ENCODE peak calls at places on chromosomes 3 and 15, in five cellular contexts. One of them, this sample, is unnamed.

GRCh38 chr15:73483053-73483452 is 40.1 kb downstream of the REC114 start:
- DNase-seq in nephron progenitor cell: no peak
- DNase-seq in G401: no peak
- DNase-seq in activated T-helper 1 cell treated with anti-CD3 and anti-CD28 coated beads, Interleukin-12 subunit alpha, Interleukin-12 subunit beta, Interleukin-2, Interleukin-4 antibody, amounts not matched to agents 30 ng/mL and 10 ng/mL and 1 ng/mL, durations not matched to agents 14 hours and 24 hours and 36 hours: no peak
- DNase-seq in tibial nerve: no peak
- DNase-seq in this sample: no peak

GRCh38 chr3:185439745-185440466 is 58.9 kb downstream of the TMEM41A start:
- DNase-seq in G401: peak; percentile 54
- DNase-seq in activated T-helper 1 cell treated with anti-CD3 and anti-CD28 coated beads, Interleukin-12 subunit alpha, Interleukin-12 subunit beta, Interleukin-2, Interleukin-4 antibody, amounts not matched to agents 30 ng/mL and 10 ng/mL and 1 ng/mL, durations not matched to agents 14 hours and 24 hours and 36 hours: no peak
- DNase-seq in tibial nerve: no peak
- DNase-seq in nephron progenitor cell: no peak
- DNase-seq in this sample: peak; percentile 63

GRCh38 chr3:184757010-184757651 is 45.3 kb upstream of the MAGEF1 start:
- DNase-seq in nephron progenitor cell: peak; percentile 45
- DNase-seq in tibial nerve: peak; percentile 37
- DNase-seq in activated T-helper 1 cell treated with anti-CD3 and anti-CD28 coated beads, Interleukin-12 subunit alpha, Interleukin-12 subunit beta, Interleukin-2, Interleukin-4 antibody, amounts not matched to agents 30 ng/mL and 10 ng/mL and 1 ng/mL, durations not matched to agents 14 hours and 24 hours and 36 hours: no peak
- DNase-seq in G401: no peak
- DNase-seq in this sample: peak; percentile 85

GRCh38 chr15:79820820-79821219 is 76.0 kb downstream of the MTHFS start:
- DNase-seq in tibial nerve: no peak
- DNase-seq in G401: no peak
- DNase-seq in activated T-helper 1 cell treated with anti-CD3 and anti-CD28 coated beads, Interleukin-12 subunit alpha, Interleukin-12 subunit beta, Interleukin-2, Interleukin-4 antibody, amounts not matched to agents 30 ng/mL and 10 ng/mL and 1 ng/mL, durations not matched to agents 14 hours and 24 hours and 36 hours: no peak
- DNase-seq in nephron progenitor cell: no peak
- DNase-seq in this sample: no peak

GRCh38 chr3:108301695-108302404 is 5.5 kb downstream of the HHLA2 start:
- DNase-seq in G401: no peak
- DNase-seq in activated T-helper 1 cell treated with anti-CD3 and anti-CD28 coated beads, Interleukin-12 subunit alpha, Interleukin-12 subunit beta, Interleukin-2, Interleukin-4 antibody, amounts not matched to agents 30 ng/mL and 10 ng/mL and 1 ng/mL, durations not matched to agents 14 hours and 24 hours and 36 hours: no peak
- DNase-seq in nephron progenitor cell: no peak
- DNase-seq in tibial nerve: no peak
- DNase-seq in this sample: no peak

GRCh38 chr15:73658645-73659044 is 25.5 kb upstream of the NPTN start:
- DNase-seq in activated T-helper 1 cell treated with anti-CD3 and anti-CD28 coated beads, Interleukin-12 subunit alpha, Interleukin-12 subunit beta, Interleukin-2, Interleukin-4 antibody, amounts not matched to agents 30 ng/mL and 10 ng/mL and 1 ng/mL, durations not matched to agents 14 hours and 24 hours and 36 hours: no peak
- DNase-seq in G401: no peak
- DNase-seq in tibial nerve: no peak
- DNase-seq in nephron progenitor cell: no peak
- DNase-seq in this sample: no peak

GRCh38 chr3:60456180-60456579 is 795.1 kb downstream of the FHIT start:
- DNase-seq in G401: no peak
- DNase-seq in tibial nerve: no peak
- DNase-seq in activated T-helper 1 cell treated with anti-CD3 and anti-CD28 coated beads, Interleukin-12 subunit alpha, Interleukin-12 subunit beta, Interleukin-2, Interleukin-4 antibody, amounts not matched to agents 30 ng/mL and 10 ng/mL and 1 ng/mL, durations not matched to agents 14 hours and 24 hours and 36 hours: no peak
- DNase-seq in nephron progenitor cell: no peak
- DNase-seq in this sample: no peak

GRCh38 chr3:150721285-150722130 is 17.8 kb upstream of the ERICH6 start:
- DNase-seq in tibial nerve: no peak
- DNase-seq in activated T-helper 1 cell treated with anti-CD3 and anti-CD28 coated beads, Interleukin-12 subunit alpha, Interleukin-12 subunit beta, Interleukin-2, Interleukin-4 antibody, amounts not matched to agents 30 ng/mL and 10 ng/mL and 1 ng/mL, durations not matched to agents 14 hours and 24 hours and 36 hours: no peak
- DNase-seq in nephron progenitor cell: peak; percentile 17
- DNase-seq in G401: peak; percentile 80
- DNase-seq in this sample: peak; percentile 77

GRCh38 chr15:29102911-29103824 is 166.5 kb downstream of the NSMCE3 start:
- DNase-seq in nephron progenitor cell: no peak
- DNase-seq in activated T-helper 1 cell treated with anti-CD3 and anti-CD28 coated beads, Interleukin-12 subunit alpha, Interleukin-12 subunit beta, Interleukin-2, Interleukin-4 antibody, amounts not matched to agents 30 ng/mL and 10 ng/mL and 1 ng/mL, durations not matched to agents 14 hours and 24 hours and 36 hours: no peak
- DNase-seq in G401: no peak
- DNase-seq in tibial nerve: no peak
- DNase-seq in this sample: no peak

GRCh38 chr3:126941721-126942270 is 41.1 kb upstream of the PLXNA1 start:
- DNase-seq in G401: no peak
- DNase-seq in tibial nerve: no peak
- DNase-seq in nephron progenitor cell: no peak
- DNase-seq in activated T-helper 1 cell treated with anti-CD3 and anti-CD28 coated beads, Interleukin-12 subunit alpha, Interleukin-12 subunit beta, Interleukin-2, Interleukin-4 antibody, amounts not matched to agents 30 ng/mL and 10 ng/mL and 1 ng/mL, durations not matched to agents 14 hours and 24 hours and 36 hours: no peak
- DNase-seq in this sample: no peak

GRCh38 chr3:58487140-58487886 is 4.6 kb upstream of the KCTD6 start:
- DNase-seq in nephron progenitor cell: no peak
- DNase-seq in G401: no peak
- DNase-seq in tibial nerve: no peak
- DNase-seq in activated T-helper 1 cell treated with anti-CD3 and anti-CD28 coated beads, Interleukin-12 subunit alpha, Interleukin-12 subunit beta, Interleukin-2, Interleukin-4 antibody, amounts not matched to agents 30 ng/mL and 10 ng/mL and 1 ng/mL, durations not matched to agents 14 hours and 24 hours and 36 hours: no peak
- DNase-seq in this sample: peak; percentile 69

This sample was measured in Ammon's horn.